ENCODE peak calls at places on chromosomes 1 and 21, in nine cellular contexts. Y is BE2C, J is body of pancreas, I is lower leg skin, F is DND-41, Z is breast epithelium, Q is OCI-LY7, K is epithelial cell of esophagus, W is Caco-2. S is an unnamed sample.

GRCh38 chr1:231037585-231038517 is 2.2 kb downstream of the FAM89A start:
- DNase-seq in I (no peak), W (peak), Z (no peak), Q (no peak), Y (no peak), F (no peak), J (no peak), K (no peak), S (no peak)

GRCh38 chr1:14969006-14969405 is 184.5 kb upstream of the TMEM51 start:
- DNase-seq in Q (no peak), Y (no peak), F (peak), I (no peak), J (no peak), W (no peak), Z (no peak), K (no peak), S (no peak)

GRCh38 chr1:173868266-173869107 is at the start of gene ZBTB37:
- DNase-seq in I (peak), J (peak), W (peak), Q (peak), Y (peak), K (peak), Z (peak), F (peak), S (peak)

GRCh38 chr1:153942766-153943549 is 3.6 kb downstream of the DENND4B start:
- DNase-seq in W (no peak), Y (no peak), J (no peak), F (no peak), I (no peak), Z (no peak), K (no peak), Q (no peak), S (no peak)

GRCh38 chr1:155504207-155504606 is 58.4 kb downstream of the ASH1L start:
- DNase-seq in Y (peak), K (peak), Q (peak), F (no peak), W (peak), Z (no peak), I (no peak), J (no peak), S (no peak)

GRCh38 chr1:30749691-30750583 is 7.6 kb downstream of the LAPTM5 start:
- DNase-seq in F (peak), Z (no peak), I (no peak), W (no peak), Y (no peak), J (no peak), K (no peak), Q (peak), S (no peak)

GRCh38 chr1:245571872-245572294 is 417.1 kb downstream of the KIF26B start:
- DNase-seq in Y (peak), Z (no peak), J (no peak), F (no peak), K (no peak), I (no peak), W (peak), Q (no peak), S (no peak)

GRCh38 chr21:21688877-21689276 is 690.7 kb downstream of the NCAM2 start:
- DNase-seq in K (no peak), F (peak), Z (no peak), J (no peak), I (no peak), Y (peak), Q (no peak), W (peak), S (no peak)

GRCh38 chr1:161196521-161197451 is 2.1 kb downstream of the ADAMTS4 start:
- DNase-seq in K (no peak), I (no peak), W (no peak), J (no peak), Y (peak), Z (no peak), F (no peak), Q (no peak), S (no peak)

GRCh38 chr1:10210841-10211804 is 753 bp downstream of the KIF1B start:
- DNase-seq in Q (no peak), I (peak), J (peak), Y (peak), F (peak), Z (peak), K (peak), W (peak), S (peak)

GRCh38 chr21:35974801-35975200 is 85.5 kb downstream of the SETD4 start:
- DNase-seq in Z (no peak), J (no peak), Q (no peak), W (peak), Y (no peak), F (no peak), I (no peak), K (peak), S (no peak)

GRCh38 chr1:194873328-194873923 is 1687.0 kb upstream of the B3GALT2 start:
- DNase-seq in Q (no peak), K (peak), J (no peak), Y (no peak), W (no peak), I (no peak), Z (no peak), F (no peak), S (no peak)

GRCh38 chr1:84298688-84299535 is 2.6 kb upstream of the SAMD13 start:
- DNase-seq in J (peak), W (peak), I (peak), K (peak), Q (peak), Y (peak), Z (peak), F (peak), S (no peak)

GRCh38 chr1:225863167-225863566 is 19.0 kb downstream of the TMEM63A start:
- DNase-seq in K (no peak), Z (no peak), W (no peak), J (no peak), F (no peak), I (no peak), Q (no peak), Y (no peak), S (no peak)

GRCh38 chr1:198042168-198042567 is 114.6 kb upstream of the NEK7 start:
- DNase-seq in J (no peak), F (no peak), Z (no peak), Y (no peak), W (no peak), K (no peak), I (no peak), Q (no peak), S (no peak)

GRCh38 chr1:74457269-74457668 is 55.1 kb downstream of the LRRC53 start:
- DNase-seq in W (no peak), I (no peak), Y (no peak), Q (no peak), J (no peak), K (no peak), Z (no peak), F (no peak), S (no peak)

GRCh38 chr1:145956776-145957442 is 908 bp downstream of the LIX1L start:
- DNase-seq in I (no peak), F (no peak), Z (no peak), Q (peak), J (peak), W (no peak), Y (no peak), K (no peak), S (no peak)

GRCh38 chr1:182430263-182431068 is 19.5 kb upstream of the RGSL1 start:
- DNase-seq in Z (no peak), Y (no peak), W (no peak), J (no peak), K (no peak), F (peak), I (no peak), Q (no peak), S (no peak)

GRCh38 chr1:236795757-236796719 is 946 bp downstream of the MTR start:
- DNase-seq in K (peak), Z (no peak), Y (no peak), W (no peak), Q (peak), I (no peak), F (no peak), J (no peak), S (no peak)

GRCh38 chr1:173818459-173818858 is 6.0 kb upstream of the DARS2 start:
- DNase-seq in J (no peak), W (peak), Y (no peak), Q (no peak), F (no peak), Z (no peak), K (no peak), I (no peak), S (no peak)

GRCh38 chr1:38077523-38078147 is 31.0 kb upstream of the POU3F1 start:
- DNase-seq in Y (no peak), F (no peak), Z (no peak), I (no peak), Q (no peak), J (no peak), W (no peak), K (no peak), S (no peak)

GRCh38 chr1:67840449-67840848 is 7.2 kb upstream of the GNG12 start:
- DNase-seq in Y (no peak), F (no peak), K (peak), I (no peak), J (peak), Z (no peak), Q (no peak), W (no peak), S (no peak)

GRCh38 chr1:85200870-85201339 is at the start of gene SYDE2:
- DNase-seq in F (no peak), W (peak), Z (peak), I (peak), Y (peak), K (peak), Q (peak), J (peak), S (no peak)

GRCh38 chr1:231357831-231358354 is 19.8 kb downstream of the SPRTN start:
- DNase-seq in I (peak), J (peak), K (peak), Q (peak), Y (peak), F (peak), W (peak), Z (no peak), S (peak)

GRCh38 chr1:5658340-5659316 is 333.6 kb downstream of the NPHP4 start:
- DNase-seq in J (no peak), I (peak), Z (no peak), Y (no peak), K (no peak), F (no peak), W (no peak), Q (no peak), S (no peak)

GRCh38 chr1:41955461-41956159 is 36.9 kb upstream of the HIVEP3 start:
- DNase-seq in K (peak), Y (no peak), I (no peak), W (no peak), J (no peak), Q (no peak), Z (peak), F (peak), S (no peak)

GRCh38 chr1:3903141-3904005 is 3.3 kb upstream of the C1orf174 start:
- DNase-seq in F (peak), K (no peak), I (no peak), Q (peak), Y (no peak), J (peak), W (no peak), Z (no peak), S (no peak)

GRCh38 chr1:78081980-78082860 is 36.5 kb downstream of the GIPC2 start:
- DNase-seq in Y (no peak), K (peak), I (no peak), F (no peak), Z (no peak), Q (no peak), W (no peak), J (no peak), S (no peak)

GRCh38 chr1:59384443-59384842 is 87.5 kb downstream of the FGGY start:
- DNase-seq in K (no peak), I (no peak), Q (no peak), F (no peak), W (no peak), Z (no peak), Y (no peak), J (no peak), S (no peak)

GRCh38 chr1:151961795-151962194 is 31.9 kb downstream of the S100A10 start:
- DNase-seq in J (no peak), Y (no peak), F (no peak), I (no peak), K (no peak), W (no peak), Q (no peak), Z (no peak), S (no peak)

GRCh38 chr1:151963288-151963687 is 30.4 kb downstream of the S100A10 start:
- DNase-seq in K (no peak), Q (no peak), F (no peak), W (no peak), Y (no peak), Z (no peak), I (no peak), J (no peak), S (no peak)

GRCh38 chr1:151960780-151961513 is 32.7 kb downstream of the S100A10 start:
- DNase-seq in Y (no peak), F (no peak), Q (no peak), J (no peak), I (no peak), W (no peak), Z (no peak), K (no peak), S (peak)

GRCh38 chr1:151957098-151957497 is 36.6 kb downstream of the S100A10 start:
- DNase-seq in Q (no peak), Z (no peak), Y (no peak), J (no peak), F (no peak), W (no peak), K (no peak), I (no peak), S (no peak)

GRCh38 chr1:151958959-151959358 is 34.7 kb downstream of the S100A10 start:
- DNase-seq in K (peak), Y (no peak), F (no peak), Q (no peak), I (no peak), J (no peak), W (no peak), Z (no peak), S (no peak)
- H3K4me3 ChIP-seq in K (no peak), Y (no peak), F (no peak), Q (no peak), I (no peak), J (no peak), W (no peak), Z (no peak), S (no peak)

DNA sequence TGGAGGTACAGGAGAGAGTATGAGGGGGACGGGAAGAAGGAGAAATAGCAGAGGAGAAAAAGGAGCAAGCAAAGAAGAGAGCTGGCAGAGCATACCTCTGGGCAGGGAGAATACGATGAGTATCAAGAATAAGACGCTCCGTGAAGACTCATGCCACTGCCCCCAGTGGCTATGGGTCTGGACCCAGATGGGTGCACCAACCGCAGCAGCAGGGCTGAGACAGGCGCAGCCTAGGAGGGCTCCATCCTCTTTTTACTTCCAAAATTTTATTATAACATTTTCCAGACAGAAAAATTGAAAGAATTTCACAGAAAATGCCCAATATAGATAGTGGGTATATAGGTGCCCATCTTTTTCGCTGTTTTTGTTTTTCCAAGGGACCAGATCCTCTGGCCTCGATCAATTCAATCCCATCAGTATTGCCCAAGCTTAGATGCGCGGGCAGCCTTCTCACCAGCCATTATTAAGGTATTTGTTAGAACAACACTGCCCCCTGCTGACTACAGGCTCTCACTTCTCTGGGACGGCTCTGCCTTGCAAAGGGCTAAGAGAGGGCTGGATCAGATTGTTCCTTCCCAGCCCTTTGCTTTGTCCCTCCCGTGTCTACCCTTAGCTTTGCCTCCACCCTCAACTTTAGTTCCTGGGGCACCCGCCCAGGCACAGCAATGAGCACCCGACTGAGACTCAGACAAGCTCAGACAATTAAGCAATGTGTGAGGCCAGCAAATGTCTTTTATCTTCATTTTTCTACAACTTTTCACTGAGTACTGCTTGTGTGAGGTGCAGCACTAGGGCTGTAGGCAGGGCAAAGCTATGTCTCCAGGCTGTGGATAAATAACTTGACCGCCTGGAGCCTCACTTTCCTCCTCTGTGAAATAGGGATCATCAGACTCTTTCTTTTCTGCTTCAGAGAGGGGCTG is 17.5 kb upstream of the CAMK1G start:
- DNase-seq in I (peak), W (peak), Z (peak), Y (peak), J (peak), F (peak), K (peak), Q (peak), S (peak)
- TF ChIP-seq CTCF in I (no peak), W (peak), Z (peak), Y (peak), J (peak), F (peak), K (peak), Q (peak), S (peak)

GRCh38 chr1:50917128-50917795 is 42.8 kb downstream of the FAF1 start:
- DNase-seq in Y (no peak), I (no peak), J (no peak), Q (peak), W (no peak), K (no peak), F (no peak), Z (no peak), S (no peak)
- H3K4me3 ChIP-seq in Y (no peak), I (no peak), J (no peak), Q (no peak), W (no peak), K (no peak), F (no peak), Z (no peak), S (no peak)

GRCh38 chr21:29338256-29338655 is 39.5 kb downstream of the BACH1 start:
- DNase-seq in K (no peak), F (no peak), W (no peak), J (no peak), I (no peak), Q (no peak), Z (no peak), Y (no peak), S (no peak)

GRCh38 chr21:29332461-29333354 is 34.0 kb downstream of the BACH1 start:
- DNase-seq in J (no peak), Q (no peak), Z (no peak), W (no peak), I (no peak), F (no peak), K (peak), Y (no peak), S (no peak)

GRCh38 chr21:29335720-29336119 is 37.0 kb downstream of the BACH1 start:
- DNase-seq in Y (no peak), Z (no peak), Q (no peak), W (no peak), K (peak), F (no peak), I (no peak), J (no peak), S (no peak)

GRCh38 chr21:29333355-29333746 is 34.6 kb downstream of the BACH1 start:
- DNase-seq in W (no peak), F (no peak), Q (no peak), Y (no peak), Z (no peak), I (no peak), K (no peak), J (no peak), S (no peak)

DNA sequence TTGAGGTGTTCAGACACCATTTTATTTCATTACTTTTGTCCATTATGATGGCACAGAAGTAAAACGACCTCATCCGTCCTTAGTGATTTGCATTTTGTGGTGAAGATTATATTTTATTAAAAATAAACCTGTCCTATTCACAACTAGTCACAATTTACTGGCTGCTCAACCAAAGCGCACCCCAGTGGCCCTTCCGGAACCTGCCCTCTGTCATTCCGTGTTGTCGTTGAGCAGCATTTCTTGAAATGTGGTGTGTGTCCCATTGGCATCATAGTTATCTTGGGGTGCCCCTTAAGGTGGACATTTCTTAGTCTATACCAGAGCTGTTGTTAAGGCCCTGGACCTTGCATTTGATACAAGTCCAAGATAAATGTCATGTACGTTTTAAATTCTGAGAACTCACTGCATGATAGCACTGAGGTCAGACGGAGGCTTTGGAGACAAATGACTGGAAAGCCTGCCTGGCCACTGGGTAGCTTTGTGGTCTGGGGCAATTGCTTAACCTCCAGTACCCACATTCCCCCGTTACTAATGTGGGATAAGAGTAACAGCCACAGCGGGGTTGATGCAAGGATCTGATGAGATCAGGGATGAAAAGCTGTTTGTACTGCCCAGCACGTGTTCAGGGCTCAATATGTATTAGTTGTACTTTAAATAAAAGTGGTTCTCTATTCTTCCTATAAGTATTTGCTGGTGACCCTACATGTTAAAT is 36.2 kb downstream of the BACH1 start:
- DNase-seq in Q (no peak), F (no peak), K (peak), J (no peak), W (no peak), Z (no peak), I (no peak), Y (no peak), S (no peak)
- TF ChIP-seq CTCF in Q (no peak), F (no peak), K (no peak), J (no peak), W (no peak), Z (no peak), I (no peak), Y (no peak), S (no peak)

S was measured in LNCaP clone FGC.